ENCODE peak calls at places on chromosomes 7 and 10, in four cellular contexts. T, O, L and Q are unnamed samples.

GRCh38 chr10:78963074-78964034 is 105.4 kb upstream of the ZMIZ1 start:
- DNase-seq in T (peak; percentile 71), O (no peak), L (no peak), Q (no peak)

GRCh38 chr10:117666131-117666530 is 123.6 kb downstream of the EMX2 start:
- DNase-seq in T (no peak), O (no peak), L (no peak), Q (no peak)

GRCh38 chr7:30873207-30873606 is 38.4 kb upstream of the AQP1 start:
- DNase-seq in T (no peak), O (no peak), L (no peak), Q (no peak)

GRCh38 chr7:32215697-32216096 is 145.5 kb upstream of the PDE1C start:
- DNase-seq in T (no peak), O (no peak), L (no peak), Q (no peak)

GRCh38 chr10:24360286-24361127 is 151.6 kb downstream of the KIAA1217 start:
- DNase-seq in T (peak; percentile 87), O (no peak), L (peak; percentile 75), Q (no peak)

GRCh38 chr10:2097937-2098336 is 360.6 kb upstream of the ADARB2 start:
- DNase-seq in T (no peak), O (no peak), L (no peak), Q (no peak)

GRCh38 chr7:132575336-132575986 is 809 bp downstream of the PLXNA4 start:
- DNase-seq in T (peak; percentile 82), O (no peak), L (peak; percentile 24), Q (no peak)

GRCh38 chr7:91953618-91954017 is 13.0 kb downstream of the AKAP9 start:
- DNase-seq in T (no peak), O (no peak), L (no peak), Q (no peak)

GRCh38 chr10:47165711-47166404 is 134.1 kb upstream of the GDF10 start:
- DNase-seq in T (peak; percentile 87), O (peak; percentile 80), L (no peak), Q (peak; percentile 56)

GRCh38 chr10:63767512-63767911 is 246.3 kb downstream of the REEP3 start:
- DNase-seq in T (no peak), O (no peak), L (no peak), Q (no peak)

GRCh38 chr7:7924303-7924702 is 44.3 kb upstream of the GLCCI1 start:
- DNase-seq in T (no peak), O (no peak), L (no peak), Q (no peak)

GRCh38 chr7:50347693-50348092 is 43.2 kb downstream of the IKZF1 start:
- DNase-seq in T (no peak), O (no peak), L (no peak), Q (peak; percentile 63)
- H3K4me3 ChIP-seq in T (no peak overlapping the region), O (no peak overlapping the region), L (no peak overlapping the region), Q (peak overlapping the region; percentile 41)

DNA sequence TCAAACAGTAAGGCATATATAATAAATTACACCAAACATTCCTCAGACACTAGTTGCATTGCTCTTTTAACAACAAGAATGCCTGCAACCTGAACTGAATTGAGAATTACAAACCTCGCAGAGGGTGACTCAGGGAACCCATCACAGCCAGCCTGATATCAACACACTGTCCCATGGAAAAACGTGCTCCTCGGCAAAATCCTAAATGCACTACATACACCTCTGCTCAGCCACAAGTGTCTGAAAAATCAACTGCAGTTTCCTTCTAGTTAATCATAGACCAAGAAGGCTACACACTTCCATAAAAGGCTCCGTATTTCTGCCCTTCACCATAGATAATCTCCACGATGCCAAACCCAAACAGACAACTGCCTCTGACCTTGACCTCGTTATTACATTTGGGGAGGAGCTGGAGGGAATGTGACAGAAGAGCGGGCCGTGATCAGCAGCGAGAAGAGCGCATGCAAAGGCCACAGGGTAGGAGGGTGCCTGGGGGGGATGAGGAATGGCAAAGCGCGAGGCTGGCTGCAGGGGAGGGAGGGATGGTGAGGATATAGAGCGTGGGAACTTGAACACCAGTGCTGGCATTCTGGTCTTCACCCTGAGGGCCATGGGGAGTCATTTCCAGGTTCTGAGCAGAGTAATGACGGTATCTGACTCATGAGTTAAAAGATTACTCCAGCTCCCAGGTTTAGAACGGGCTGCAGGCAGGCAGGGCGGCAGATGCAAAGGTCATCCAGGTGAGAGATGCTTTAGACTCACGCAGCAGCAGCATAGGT is 201.9 kb upstream of the FRMD4A start:
- DNase-seq in T (no peak), O (no peak), L (peak; percentile 88), Q (no peak)
- H3K27ac ChIP-seq in T (no peak overlapping the region), O (no peak overlapping the region), L (peak overlapping the region; percentile 63), Q (no peak overlapping the region)

GRCh38 chr7:80136276-80137045 is 1.8 kb downstream of the GNAI1 start:
- DNase-seq in T (no peak), O (no peak), L (no peak), Q (no peak)
- H3K4me3 ChIP-seq in T (peak overlapping the region; percentile 97), O (peak overlapping the region; percentile 86), L (peak overlapping the region; percentile 10), Q (no peak overlapping the region)

GRCh38 chr10:75186310-75186709 is 24.3 kb upstream of the VDAC2 start:
- DNase-seq in T (no peak), O (no peak), L (no peak), Q (no peak)

GRCh38 chr10:75191821-75192568 is 18.6 kb upstream of the VDAC2 start:
- DNase-seq in T (no peak), O (no peak), L (peak; percentile 71), Q (no peak)

GRCh38 chr10:75189266-75190096 is 21.1 kb upstream of the VDAC2 start:
- DNase-seq in T (no peak), O (no peak), L (no peak), Q (no peak)

DNA sequence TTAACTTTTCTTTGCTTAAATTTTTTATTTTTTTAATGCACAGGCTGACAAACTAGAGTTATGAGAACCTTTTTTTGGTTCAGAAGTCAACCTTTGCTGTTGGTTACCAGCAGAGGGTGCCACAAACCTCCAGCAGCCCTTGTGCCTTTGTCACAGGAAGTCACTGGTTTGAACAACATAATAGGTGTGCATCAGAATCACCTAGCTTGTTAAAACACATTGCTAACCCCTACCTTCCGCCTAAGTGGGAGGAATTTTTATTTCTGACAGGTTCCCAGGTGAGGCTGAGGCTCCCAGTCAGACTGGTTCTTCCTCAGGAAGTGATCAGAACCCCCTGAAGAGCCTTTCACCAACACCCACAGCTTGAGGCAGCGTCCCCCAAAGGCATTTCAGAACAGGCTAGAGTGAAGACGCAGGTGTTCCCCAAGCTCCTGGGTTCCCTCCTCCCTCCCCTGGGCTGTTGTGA is 22.6 kb upstream of the VDAC2 start:
- DNase-seq in T (no peak), O (no peak), L (peak; percentile 73), Q (peak; percentile 76)
- H3K27ac ChIP-seq in T (no peak overlapping the region), O (no peak overlapping the region), L (no peak overlapping the region), Q (no peak overlapping the region)

GRCh38 chr7:123615344-123615743 is 13.7 kb downstream of the ASB15 start:
- DNase-seq in T (no peak), O (no peak), L (no peak), Q (no peak)
- H3K4me3 ChIP-seq in T (no peak overlapping the region), O (no peak overlapping the region), L (no peak overlapping the region), Q (no peak overlapping the region)

DNA sequence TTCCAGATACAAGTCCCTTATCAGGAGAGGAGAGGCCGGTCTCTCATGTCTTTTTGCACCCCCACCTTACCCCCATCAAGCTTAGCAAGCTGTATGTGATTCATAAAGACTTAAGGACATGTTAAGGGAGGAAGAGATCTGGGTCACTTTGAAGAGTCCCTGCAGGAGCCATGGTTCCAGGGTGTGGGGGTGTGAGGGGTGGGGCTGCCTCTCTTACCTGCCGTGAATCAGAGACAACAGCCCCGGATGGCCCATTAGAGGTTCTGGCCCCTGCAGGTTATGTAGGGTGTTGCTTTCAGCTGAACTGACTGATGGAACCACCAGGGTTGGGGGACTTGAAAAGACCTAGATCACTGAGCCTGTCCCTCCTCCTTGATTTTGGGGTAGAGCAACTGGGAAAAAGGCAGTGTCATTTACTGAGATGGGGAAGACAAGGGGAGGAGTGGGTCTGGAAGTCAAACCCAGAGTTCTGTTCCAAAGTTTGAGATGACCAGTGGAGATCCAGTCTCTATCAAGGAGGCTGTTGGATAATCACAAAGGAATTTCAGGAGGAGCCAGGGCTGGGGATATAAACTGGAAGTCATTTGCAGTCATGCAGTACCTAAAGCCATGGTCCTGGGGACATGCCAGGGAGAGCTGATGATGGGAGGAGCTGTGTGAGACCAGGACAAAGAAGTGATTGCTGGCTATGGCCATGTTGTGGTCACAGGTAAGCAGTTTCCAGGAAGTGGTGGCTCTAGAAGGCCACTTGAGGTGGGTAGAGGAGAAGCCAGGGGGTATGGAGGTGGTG is 23.1 kb downstream of the ADAMTS14 start:
- DNase-seq in T (no peak), O (no peak), L (no peak), Q (no peak)
- H3K27ac ChIP-seq in T (no peak overlapping the region), O (no peak overlapping the region), L (no peak overlapping the region), Q (no peak overlapping the region)

GRCh38 chr10:84311596-84311995 is 16.8 kb upstream of the CCSER2 start:
- DNase-seq in T (no peak), O (no peak), L (no peak), Q (no peak)

GRCh38 chr10:84308021-84308420 is 20.4 kb upstream of the CCSER2 start:
- DNase-seq in T (no peak), O (no peak), L (no peak), Q (no peak)

GRCh38 chr10:84306751-84307384 is 21.5 kb upstream of the CCSER2 start:
- DNase-seq in T (no peak), O (no peak), L (no peak), Q (no peak)

GRCh38 chr10:84310470-84310869 is 17.9 kb upstream of the CCSER2 start:
- DNase-seq in T (no peak), O (no peak), L (no peak), Q (no peak)

GRCh38 chr10:84308481-84309304 is 19.7 kb upstream of the CCSER2 start:
- DNase-seq in T (no peak), O (no peak), L (peak; percentile 27), Q (peak; percentile 29)
- H3K4me3 ChIP-seq in T (no peak overlapping the region), O (no peak overlapping the region), L (no peak overlapping the region), Q (no peak overlapping the region)

GRCh38 chr7:18572885-18573284 is 77.3 kb downstream of the HDAC9 start:
- DNase-seq in T (no peak), O (no peak), L (no peak), Q (no peak)
- H3K27ac ChIP-seq in T (no peak overlapping the region), O (no peak overlapping the region), L (no peak overlapping the region), Q (no peak overlapping the region)

DNA sequence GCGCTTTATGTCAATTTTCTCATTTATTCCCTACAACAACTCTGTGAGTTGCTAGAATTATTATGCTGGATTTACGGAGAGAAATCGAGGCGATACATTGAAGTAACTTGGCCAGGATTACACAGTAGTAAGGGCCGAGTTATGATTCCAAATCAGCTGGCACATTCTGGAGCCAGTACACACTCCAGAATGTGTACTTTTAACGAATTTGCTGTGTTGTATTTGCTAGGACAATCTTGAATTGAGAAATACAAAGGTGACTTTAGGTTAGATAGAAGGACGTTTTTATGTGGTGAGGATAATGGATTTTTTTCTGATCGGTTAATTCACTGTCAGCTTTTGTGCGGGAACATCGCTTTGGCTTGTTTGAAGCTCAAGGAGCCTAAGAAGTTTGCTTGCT is 1.4 kb downstream of the ATRNL1 start:
- DNase-seq in T (no peak), O (no peak), L (no peak), Q (no peak)
- H3K4me3 ChIP-seq in T (peak overlapping the region; percentile 97), O (no peak overlapping the region), L (no peak overlapping the region), Q (no peak overlapping the region)

DNA sequence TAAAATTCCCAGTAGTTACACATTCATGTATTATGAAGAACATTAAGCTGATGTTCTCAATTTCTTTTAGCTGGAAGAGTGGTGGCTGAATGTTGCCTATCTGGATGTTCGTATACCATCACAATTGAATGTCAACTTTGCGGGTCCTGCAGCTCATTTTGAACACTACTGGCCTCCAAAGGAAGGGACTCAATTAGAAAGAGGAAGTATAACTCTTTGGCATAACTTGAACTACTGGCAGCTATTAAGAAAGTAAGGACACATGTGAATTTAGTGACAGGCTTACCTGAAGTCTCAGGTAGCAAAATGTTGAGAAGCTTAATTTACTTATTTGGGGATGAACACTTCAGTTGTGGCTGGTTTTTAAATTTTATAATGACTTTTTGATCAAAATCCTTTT is 15.9 kb downstream of the CROT start:
- DNase-seq in T (no peak), O (no peak), L (no peak), Q (no peak)
- H3K27ac ChIP-seq in T (no peak overlapping the region), O (no peak overlapping the region), L (no peak overlapping the region), Q (no peak overlapping the region)